ENCODE peak calls at places on chromosomes 12 and 14, in five cellular contexts. H is heart left ventricle, Q is A673, C is AG10803, S is transverse colon. F is an unnamed sample.
A peak's percentile ranks its signal among the peaks of the same experiment; 100 is the strongest.

GRCh38 chr12:108442077-108442476 is 73.0 kb upstream of the FICD start:
- DNase-seq in Q (peak; percentile 98), C (no peak), S (no peak), H (no peak), F (no peak)

GRCh38 chr12:131466932-131467331 is 244.0 kb upstream of the SFSWAP start:
- DNase-seq in S (no peak), Q (no peak), C (no peak), H (no peak), F (no peak)

GRCh38 chr14:81401420-81402122 is 1.4 kb upstream of the STON2 start:
- DNase-seq in Q (no peak), C (peak; percentile 96), H (no peak), S (no peak), F (peak; percentile 91)

GRCh38 chr12:7395950-7396349 is 48.0 kb downstream of the CD163L1 start:
- DNase-seq in C (no peak), Q (peak; percentile 25), H (no peak), S (no peak), F (no peak)

GRCh38 chr14:38868415-38869290 is 234.4 kb downstream of the SEC23A start:
- DNase-seq in C (no peak), Q (no peak), S (no peak), H (no peak), F (no peak)

GRCh38 chr14:36676236-36676635 is 14.6 kb downstream of the PAX9 start:
- DNase-seq in S (no peak), C (no peak), Q (no peak), H (no peak), F (no peak)

GRCh38 chr14:84085493-84085892 is 1444.5 kb upstream of the FLRT2 start:
- DNase-seq in H (no peak), S (no peak), C (no peak), Q (no peak), F (no peak)

GRCh38 chr12:122123051-122123760 is 44.6 kb downstream of the MLXIP start:
- DNase-seq in C (peak; percentile 56), Q (peak; percentile 82), H (peak; percentile 64), S (peak; percentile 83), F (no peak)

DNA sequence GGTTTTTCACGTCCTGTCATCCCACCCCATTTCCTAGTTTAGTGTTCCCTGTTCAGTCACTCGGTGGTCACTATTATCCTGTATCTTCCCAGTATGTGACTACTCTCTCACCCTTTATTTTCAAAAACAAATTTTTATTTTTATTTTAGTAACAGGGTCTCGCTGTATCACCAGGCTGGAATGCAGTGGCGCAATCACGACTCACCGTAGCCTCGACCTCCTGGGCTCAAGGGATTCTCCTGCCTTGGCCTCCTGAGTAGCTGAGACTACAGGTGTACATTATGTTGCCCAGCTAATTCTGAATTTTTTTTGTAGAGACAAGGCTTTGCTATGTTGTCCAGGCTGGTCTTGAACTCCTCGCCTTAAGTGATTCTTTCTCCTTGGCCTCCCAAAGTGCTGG is 20.1 kb upstream of the PRICKLE1 start:
- DNase-seq in H (no peak), S (no peak), Q (no peak), C (no peak), F (no peak)
- H3K4me3 ChIP-seq in H (no peak overlapping the region), S (no peak overlapping the region), Q (no peak overlapping the region), C (no peak overlapping the region), F (no peak overlapping the region)

GRCh38 chr14:91144425-91145145 is 30.7 kb downstream of the DGLUCY start:
- DNase-seq in Q (peak; percentile 98), S (no peak), H (no peak), C (peak; percentile 75), F (no peak)

GRCh38 chr14:91146661-91147060 is 32.8 kb downstream of the DGLUCY start:
- DNase-seq in Q (no peak), S (no peak), H (no peak), C (no peak), F (no peak)

GRCh38 chr14:91142214-91142668 is 28.4 kb downstream of the DGLUCY start:
- DNase-seq in Q (peak; percentile 94), H (no peak), S (no peak), C (no peak), F (no peak)

GRCh38 chr14:91145396-91146160 is 31.7 kb downstream of the DGLUCY start:
- DNase-seq in S (no peak), H (no peak), C (no peak), Q (no peak), F (no peak)

GRCh38 chr14:91143862-91144261 is 30.0 kb downstream of the DGLUCY start:
- DNase-seq in Q (peak; percentile 38), C (no peak), S (no peak), H (peak; percentile 47), F (no peak)
- TF ChIP-seq CTCF in Q (no peak), C (no peak), S (no peak), H (no peak), F (no peak)

GRCh38 chr12:31366104-31366621 is 40.2 kb upstream of the SINHCAF start:
- DNase-seq in Q (no peak), H (no peak), S (no peak), C (no peak), F (no peak)

GRCh38 chr12:31368666-31369361 is 42.9 kb upstream of the SINHCAF start:
- DNase-seq in Q (peak; percentile 7), H (no peak), C (no peak), S (no peak), F (no peak)

GRCh38 chr12:31369712-31370521 is 44.0 kb upstream of the SINHCAF start:
- DNase-seq in Q (peak; percentile 32), H (peak; percentile 33), S (peak; percentile 32), C (peak; percentile 54), F (no peak)

DNA sequence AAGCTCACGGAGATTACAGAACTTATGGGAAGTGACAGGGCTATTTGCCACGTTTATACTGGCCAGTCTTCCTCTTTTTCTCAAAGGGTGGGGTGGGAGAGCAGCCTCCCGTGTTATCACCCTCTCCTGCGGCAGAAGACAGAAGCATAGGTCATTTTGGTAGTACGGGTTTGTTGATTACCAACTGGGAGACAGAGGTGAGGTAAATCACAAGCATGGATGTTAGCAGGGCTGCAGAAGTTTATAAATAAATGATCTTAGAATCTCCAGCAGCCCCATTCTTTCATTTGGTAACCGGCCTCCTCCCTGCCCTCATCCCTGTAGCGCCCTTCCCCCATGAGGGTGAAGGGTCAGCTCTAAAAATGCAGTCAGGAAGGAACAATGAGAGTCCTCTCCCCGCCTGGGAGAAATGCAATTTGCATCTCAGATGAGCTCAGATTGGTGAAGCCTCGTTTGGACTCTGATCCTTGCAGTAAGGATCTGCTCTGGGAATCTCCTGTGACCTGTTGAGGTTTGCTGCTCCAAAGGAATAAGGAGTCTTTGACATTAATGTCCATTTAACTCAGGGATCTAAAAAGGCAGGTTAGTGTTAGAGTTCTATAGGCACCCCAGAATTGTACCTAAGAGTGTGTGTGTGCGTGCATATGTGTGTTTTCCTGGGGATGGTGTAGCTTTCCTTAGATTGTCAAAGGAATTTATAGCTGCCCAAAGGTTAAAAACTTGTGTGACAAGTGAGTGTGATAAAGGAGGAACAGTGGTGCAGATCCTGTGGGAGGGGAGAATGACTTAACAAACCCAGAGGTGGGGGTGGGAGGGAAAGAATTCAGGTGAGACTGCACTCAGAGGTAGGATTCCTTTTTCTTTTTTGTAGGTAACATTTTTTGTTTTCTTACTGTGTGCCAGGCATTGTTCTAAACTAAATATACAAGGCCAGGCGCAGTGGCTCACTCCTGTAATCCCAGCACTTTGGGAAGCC is 45.0 kb upstream of the SINHCAF start:
- DNase-seq in S (peak; percentile 75), C (no peak), Q (no peak), H (no peak), F (no peak)
- H3K4me3 ChIP-seq in S (peak overlapping the region; percentile 19), C (peak overlapping the region; percentile 41), Q (no peak overlapping the region), H (peak overlapping the region; percentile 38), F (no peak overlapping the region)

GRCh38 chr14:99201351-99202073 is 70.5 kb downstream of the BCL11B start:
- DNase-seq in S (no peak), H (no peak), C (no peak), Q (peak; percentile 55), F (no peak)
- TF ChIP-seq CTCF in S (no peak), H (no peak), C (no peak), Q (peak; percentile 35), F (no peak)

DNA sequence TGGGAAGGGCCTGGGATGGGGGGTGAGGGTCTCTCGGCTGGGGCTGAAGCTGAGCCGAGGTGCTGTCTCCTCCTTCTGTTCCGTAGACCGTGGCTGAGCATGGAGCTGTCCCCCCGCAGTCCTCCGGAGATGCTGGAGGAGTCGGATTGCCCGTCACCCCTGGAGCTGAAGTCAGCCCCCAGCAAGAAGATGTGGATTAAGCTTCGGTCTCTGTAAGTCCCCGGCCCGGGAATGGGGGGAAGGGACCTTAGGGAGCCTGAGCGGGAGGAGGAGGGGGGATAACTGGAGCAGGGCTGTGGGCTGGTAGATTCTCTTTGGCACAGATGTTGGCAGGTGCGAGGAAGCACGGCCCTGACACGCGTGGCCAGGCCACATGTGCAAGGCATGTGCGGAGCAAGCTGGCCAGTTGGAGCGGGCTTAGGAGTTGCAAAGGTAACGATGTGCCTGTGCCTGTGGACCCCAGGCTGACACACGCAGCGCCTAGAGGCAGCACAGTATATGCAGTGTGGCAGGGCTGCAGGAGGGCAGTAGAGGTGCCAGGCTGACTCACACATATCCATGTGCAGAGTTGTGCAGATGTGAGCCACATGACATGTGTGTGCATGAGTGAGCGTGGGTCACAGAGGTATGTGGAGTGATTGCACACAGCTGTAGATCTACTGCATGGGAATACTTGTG is 512 bp downstream of the PDE1B start:
- DNase-seq in C (peak; percentile 40), S (no peak), Q (peak; percentile 39), H (no peak), F (no peak)
- H3K4me3 ChIP-seq in C (peak overlapping the region; percentile 40), S (peak overlapping the region; percentile 48), Q (peak overlapping the region; percentile 60), H (peak overlapping the region; percentile 35), F (peak overlapping the region; percentile 38)

GRCh38 chr14:89013098-89013504 is 188.7 kb downstream of the TTC8 start:
- DNase-seq in H (no peak), Q (peak; percentile 58), S (peak; percentile 79), C (no peak), F (no peak)
- TF ChIP-seq CTCF in H (no peak), Q (peak; percentile 45), S (peak; percentile 25), C (peak; percentile 44), F (peak; percentile 40)

GRCh38 chr14:105485720-105486332 is 860 bp upstream of the CRIP1 start:
- DNase-seq in H (no peak), Q (peak; percentile 64), S (no peak), C (no peak), F (no peak)

GRCh38 chr14:105487449-105487985 is 831 bp downstream of the CRIP1 start:
- DNase-seq in C (no peak), Q (no peak), H (no peak), S (peak; percentile 81), F (no peak)

GRCh38 chr14:105487986-105488777 is 1.5 kb downstream of the CRIP1 start:
- DNase-seq in S (peak; percentile 70), C (no peak), H (no peak), Q (no peak), F (no peak)

GRCh38 chr14:105486333-105486973 is at the start of gene CRIP1:
- DNase-seq in Q (no peak), C (no peak), H (no peak), S (no peak), F (no peak)

DNA sequence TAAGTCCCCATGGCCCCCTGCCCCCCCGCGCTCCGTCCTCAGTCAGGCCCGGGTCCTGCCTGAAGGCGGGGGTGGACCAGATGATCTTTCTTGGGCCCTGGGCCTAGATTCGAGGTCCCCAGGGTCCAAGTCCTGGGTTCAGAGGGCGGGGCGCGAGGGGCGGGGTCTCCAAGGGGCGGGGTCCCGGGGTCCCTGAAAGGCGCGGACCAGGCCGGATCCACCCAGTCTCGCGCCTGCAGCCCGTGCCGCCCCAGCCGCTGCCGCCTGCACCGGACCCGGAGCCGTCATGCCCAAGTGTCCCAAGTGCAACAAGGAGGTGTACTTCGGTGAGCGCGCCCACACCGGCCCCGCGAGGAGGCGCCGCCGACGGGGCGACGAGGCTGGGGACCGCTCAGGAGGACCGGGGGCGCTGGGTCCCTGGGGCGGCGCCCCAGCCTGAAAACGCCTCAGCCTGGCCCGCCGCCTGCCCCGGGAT is 325 bp downstream of the CRIP1 start:
- DNase-seq in Q (no peak), H (peak; percentile 84), S (peak; percentile 79), C (peak; percentile 40), F (no peak)
- H3K4me3 ChIP-seq in Q (peak overlapping the region; percentile 58), H (peak overlapping the region; percentile 69), S (peak overlapping the region; percentile 64), C (peak overlapping the region; percentile 69), F (no peak overlapping the region)

GRCh38 chr14:104870368-104871144 is 5.5 kb downstream of the CEP170B start:
- DNase-seq in H (no peak), S (peak; percentile 44), Q (no peak), C (no peak), F (no peak)
- TF ChIP-seq CTCF in H (peak; percentile 10), S (peak; percentile 31), Q (peak; percentile 43), C (peak; percentile 16), F (peak; percentile 32)

F was measured in AG09309.